ENCODE peak calls at places on chromosome 19, in four cellular contexts. R is IMR-90, I is H9, P is mesendoderm. B is an unnamed sample.

GRCh38 chr19:16940626-16941025 is 51.8 kb downstream of the F2RL3 start:
- DNase-seq in P (no peak), R (no peak), I (no peak), B (no peak)

GRCh38 chr19:31548941-31549340 is 199.7 kb upstream of the TSHZ3 start:
- DNase-seq in R (peak; percentile 44), I (peak; percentile 46), P (peak; percentile 40), B (no peak)

GRCh38 chr19:46014534-46014933 is 8.3 kb downstream of the PGLYRP1 start:
- DNase-seq in P (no peak), R (no peak), I (no peak), B (peak; percentile 17)

GRCh38 chr19:50205681-50206138 is 2.3 kb downstream of the MYH14 start:
- DNase-seq in I (peak; percentile 59), P (no peak), R (no peak), B (no peak)

GRCh38 chr19:940591-941291 is 14.9 kb downstream of the ARID3A start:
- DNase-seq in P (no peak), R (peak; percentile 57), I (no peak), B (no peak)

GRCh38 chr19:42198676-42199439 is 18.6 kb downstream of the DEDD2 start:
- DNase-seq in P (peak; percentile 86), I (peak; percentile 86), R (no peak), B (no peak)

GRCh38 chr19:8456064-8456463 is 11.3 kb downstream of the HNRNPM start:
- DNase-seq in I (peak; percentile 64), P (peak; percentile 82), R (no peak), B (no peak)

GRCh38 chr19:11453468-11454341 is 18.3 kb downstream of the PRKCSH start:
- DNase-seq in I (no peak), R (no peak), P (no peak), B (no peak)

GRCh38 chr19:6271251-6271650 is 8.5 kb downstream of the MLLT1 start:
- DNase-seq in R (peak; percentile 43), P (peak; percentile 60), I (peak; percentile 55), B (no peak)

GRCh38 chr19:56995298-56995697 is 124.5 kb upstream of the USP29 start:
- DNase-seq in I (no peak), P (peak; percentile 19), R (no peak), B (no peak)

GRCh38 chr19:4557186-4557970 is 2.1 kb downstream of the SEMA6B start:
- DNase-seq in P (peak; percentile 52), R (no peak), I (peak; percentile 78), B (no peak)

GRCh38 chr19:16626796-16627193 is 1.2 kb downstream of the MED26 start:
- DNase-seq in I (no peak), P (no peak), R (no peak), B (no peak)

GRCh38 chr19:54482889-54483288 is 9.8 kb upstream of the CDC42EP5 start:
- DNase-seq in I (no peak), P (no peak), R (no peak), B (no peak)

GRCh38 chr19:10854350-10855089 is 6.3 kb downstream of the C19orf38 start:
- DNase-seq in P (no peak), I (no peak), R (no peak), B (no peak)

GRCh38 chr19:58218899-58219298 is 9.8 kb upstream of the ZNF544 start:
- DNase-seq in P (peak; percentile 68), I (peak; percentile 73), R (no peak), B (no peak)

GRCh38 chr19:41499899-41500298 is 56.9 kb downstream of the ERICH4 start:
- DNase-seq in I (no peak), R (no peak), P (no peak), B (no peak)

GRCh38 chr19:17751103-17751911 is at the start of gene FCHO1:
- DNase-seq in R (no peak), I (no peak), P (no peak), B (no peak)

GRCh38 chr19:56253737-56254136 is 18.8 kb upstream of the EDDM13 start:
- DNase-seq in I (no peak), R (peak; percentile 71), P (peak; percentile 23), B (no peak)

GRCh38 chr19:43534811-43535761 is 2.1 kb downstream of the ZNF575 start:
- DNase-seq in P (peak; percentile 93), R (peak; percentile 61), I (peak; percentile 92), B (peak; percentile 54)

GRCh38 chr19:45973564-45974338 is at the start of gene NOVA2:
- DNase-seq in I (peak; percentile 96), R (peak; percentile 36), P (peak; percentile 89), B (peak; percentile 89)

GRCh38 chr19:7953060-7953459 is 9.6 kb upstream of the TIMM44 start:
- DNase-seq in I (no peak), P (peak; percentile 31), R (peak; percentile 21), B (no peak)

GRCh38 chr19:16315825-16316505 is 8.7 kb upstream of the KLF2 start:
- DNase-seq in P (no peak), I (no peak), R (peak; percentile 99), B (no peak)

GRCh38 chr19:12783849-12784393 is 7.4 kb upstream of the JUNB start:
- DNase-seq in R (no peak), P (no peak), I (no peak), B (no peak)

GRCh38 chr19:16896098-16896912 is 7.5 kb downstream of the F2RL3 start:
- DNase-seq in P (peak; percentile 66), R (no peak), I (peak; percentile 69), B (peak; percentile 27)

GRCh38 chr19:28420731-28421550 is 792.0 kb downstream of the UQCRFS1 start:
- DNase-seq in P (no peak), I (no peak), R (no peak), B (no peak)

GRCh38 chr19:43634516-43634876 is 5.2 kb downstream of the CADM4 start:
- DNase-seq in P (peak; percentile 73), R (no peak), I (peak; percentile 46), B (no peak)

GRCh38 chr19:49442354-49442753 is 1.0 kb upstream of the SLC17A7 start:
- DNase-seq in R (no peak), P (no peak), I (no peak), B (no peak)

GRCh38 chr19:52570005-52570861 is at the start of gene ZNF701:
- DNase-seq in P (peak; percentile 98), I (peak; percentile 97), R (peak; percentile 88), B (peak; percentile 92)

GRCh38 chr19:35265126-35265995 is 3.4 kb upstream of the USF2 start:
- DNase-seq in R (no peak), I (peak; percentile 22), P (no peak), B (no peak)

GRCh38 chr19:7545295-7545694 is 9.8 kb downstream of the PNPLA6 start:
- DNase-seq in I (no peak), R (no peak), P (no peak), B (no peak)

GRCh38 chr19:41705393-41706174 is 2.8 kb upstream of the CEACAM5 start:
- DNase-seq in I (peak; percentile 67), R (no peak), P (peak; percentile 20), B (peak; percentile 4)

GRCh38 chr19:12841094-12841493 is 2.8 kb downstream of the MAST1 start:
- DNase-seq in P (peak; percentile 98), R (peak; percentile 20), I (peak; percentile 98), B (peak; percentile 96)

GRCh38 chr19:1774999-1775772 is 21.9 kb downstream of the ONECUT3 start:
- DNase-seq in R (no peak), I (peak; percentile 93), P (peak; percentile 91), B (no peak)

GRCh38 chr19:43575955-43576451 is 402 bp downstream of the PINLYP start:
- DNase-seq in R (no peak), P (no peak), I (peak; percentile 39), B (no peak)

GRCh38 chr19:4456566-4456842 is 1.1 kb downstream of the UBXN6 start:
- DNase-seq in P (peak; percentile 62), R (peak; percentile 75), I (peak; percentile 51), B (no peak)

GRCh38 chr19:42606660-42607351 is 12.1 kb upstream of the CEACAM8 start:
- DNase-seq in P (peak; percentile 46), R (peak; percentile 27), I (peak; percentile 76), B (peak; percentile 9)

GRCh38 chr19:34314437-34315313 is 50.3 kb upstream of the GPI start:
- DNase-seq in P (no peak), I (no peak), R (no peak), B (no peak)

GRCh38 chr19:33473644-33474305 is 47.8 kb downstream of the PEPD start:
- DNase-seq in R (peak; percentile 55), P (no peak), I (no peak), B (no peak)

GRCh38 chr19:54188224-54188871 is 1.0 kb downstream of the MBOAT7 start:
- DNase-seq in R (peak; percentile 61), P (peak; percentile 62), I (peak; percentile 34), B (no peak)

GRCh38 chr19:47778089-47778953 is at the start of gene SELENOW:
- DNase-seq in R (peak; percentile 46), P (peak; percentile 92), I (peak; percentile 86), B (peak; percentile 87)

GRCh38 chr19:47778954-47779351 is 450 bp downstream of the SELENOW start:
- DNase-seq in R (no peak), P (no peak), I (no peak), B (no peak)

GRCh38 chr19:47779524-47780214 is 1.2 kb downstream of the SELENOW start:
- DNase-seq in P (no peak), R (no peak), I (no peak), B (no peak)

GRCh38 chr19:47781590-47782318 is 3.3 kb downstream of the SELENOW start:
- DNase-seq in P (no peak), R (no peak), I (no peak), B (no peak)

DNA sequence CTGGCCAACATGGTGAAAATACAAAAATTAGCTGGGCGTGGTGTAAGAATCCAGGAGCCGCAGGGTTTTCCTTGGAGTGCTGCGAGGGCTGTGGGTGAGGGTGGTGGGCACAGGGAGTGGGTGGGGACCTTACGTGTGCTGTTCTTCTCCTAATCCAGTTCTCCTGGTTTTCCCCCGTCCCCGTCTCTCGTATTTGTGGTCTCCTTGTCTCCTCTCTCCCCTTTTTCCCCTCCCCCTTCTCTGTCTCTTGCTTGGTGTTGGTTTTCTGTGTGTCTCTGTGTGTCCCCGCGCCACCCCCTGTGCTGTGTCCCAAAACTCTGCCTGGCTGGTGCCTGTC is 1.7 kb downstream of the SELENOW start:
- DNase-seq in P (no peak), R (no peak), I (no peak), B (no peak)
- H2AK5ac ChIP-seq in P (no peak overlapping the region), R (no peak overlapping the region), I (no peak overlapping the region), B (no peak overlapping the region)

GRCh38 chr19:44878119-44878865 is 12.8 kb upstream of the TOMM40 start:
- DNase-seq in I (no peak), P (no peak), R (no peak), B (no peak)
- H2AK5ac ChIP-seq in I (no peak overlapping the region), P (no peak overlapping the region), R (no peak overlapping the region), B (no peak overlapping the region)

GRCh38 chr19:2798158-2798685 is 12.9 kb downstream of the THOP1 start:
- DNase-seq in P (no peak), R (no peak), I (no peak), B (no peak)
- H2AK5ac ChIP-seq in P (no peak overlapping the region), R (no peak overlapping the region), I (no peak overlapping the region), B (no peak overlapping the region)

GRCh38 chr19:38031423-38031770 is 124.4 kb downstream of the SIPA1L3 start:
- DNase-seq in P (no peak), R (peak; percentile 87), I (no peak), B (no peak)
- H2AK5ac ChIP-seq in P (no peak overlapping the region), R (no peak overlapping the region), I (no peak overlapping the region), B (no peak overlapping the region)

GRCh38 chr19:13859361-13859880 is 17.5 kb upstream of the NANOS3 start:
- DNase-seq in P (peak; percentile 71), I (no peak), R (peak; percentile 58), B (no peak)
- H2AK5ac ChIP-seq in P (no peak overlapping the region), I (no peak overlapping the region), R (peak overlapping the region; percentile 73), B (no peak overlapping the region)